ENCODE peak calls at places on chromosomes 5 and 9, in five cellular contexts. V is esophagus squamous epithelium, C is upper lobe of right lung, I is aorta, N is vagina. X is an unnamed sample.

GRCh38 chr5:81136557-81136956 is 96.6 kb upstream of the CKMT2 start:
- DNase-seq in V (no peak), N (no peak), I (no peak), C (no peak), X (no peak)

GRCh38 chr5:80082731-80083114 is 47.6 kb downstream of the THBS4 start:
- DNase-seq in C (peak; percentile 86), N (no peak), V (no peak), I (peak; percentile 78), X (peak; percentile 89)

GRCh38 chr9:109903515-109904138 is 123.6 kb downstream of the PALM2AKAP2 start:
- DNase-seq in I (no peak), V (no peak), N (no peak), C (no peak), X (peak; percentile 73)

GRCh38 chr5:137733011-137733410 is 2.9 kb downstream of the KLHL3 start:
- DNase-seq in I (no peak), C (no peak), V (no peak), N (no peak), X (no peak)

GRCh38 chr5:169300468-169301385 is at the start of gene SLIT3:
- DNase-seq in V (no peak), N (no peak), I (peak; percentile 90), C (peak; percentile 69), X (peak; percentile 83)

GRCh38 chr9:13532407-13532806 is 252.9 kb upstream of the MPDZ start:
- DNase-seq in I (no peak), V (no peak), C (no peak), N (no peak), X (no peak)

GRCh38 chr9:91395553-91396470 is 27.8 kb downstream of the NFIL3 start:
- DNase-seq in I (no peak), C (no peak), N (no peak), V (no peak), X (no peak)

GRCh38 chr5:76547242-76547890 is 75.8 kb downstream of the F2RL2 start:
- DNase-seq in I (no peak), C (no peak), N (no peak), V (no peak), X (no peak)

GRCh38 chr5:76751291-76751690 is 35.4 kb downstream of the F2R start:
- DNase-seq in N (no peak), C (no peak), V (no peak), I (no peak), X (no peak)

GRCh38 chr5:34474573-34475021 is 181.5 kb upstream of the RAI14 start:
- DNase-seq in C (no peak), V (no peak), I (no peak), N (no peak), X (peak; percentile 47)

GRCh38 chr5:133754575-133755169 is 142.3 kb upstream of the FSTL4 start:
- DNase-seq in C (no peak), N (no peak), I (no peak), V (no peak), X (peak; percentile 39)

GRCh38 chr5:42573386-42573785 is 150.1 kb downstream of the GHR start:
- DNase-seq in V (no peak), I (no peak), N (no peak), C (no peak), X (no peak)

GRCh38 chr5:137647401-137647800 is 88.5 kb downstream of the KLHL3 start:
- DNase-seq in C (no peak), V (no peak), N (no peak), I (no peak), X (no peak)

GRCh38 chr5:121797677-121798518 is 53.8 kb upstream of the FTMT start:
- DNase-seq in V (no peak), N (no peak), I (no peak), C (no peak), X (peak; percentile 34)

GRCh38 chr9:32426278-32426939 is 42.0 kb downstream of the ACO1 start:
- DNase-seq in N (no peak), I (no peak), V (no peak), C (peak; percentile 65), X (no peak)

GRCh38 chr5:158754018-158754514 is 345.6 kb downstream of the EBF1 start:
- DNase-seq in N (no peak), I (no peak), C (no peak), V (no peak), X (no peak)
- H3K4me3 ChIP-seq in N (no peak overlapping the region), I (no peak overlapping the region), C (no peak overlapping the region), V (no peak overlapping the region), X (no peak overlapping the region)

GRCh38 chr5:139954462-139954861 is 88.6 kb downstream of the NRG2 start:
- DNase-seq in V (no peak), I (no peak), C (no peak), N (no peak), X (no peak)

GRCh38 chr5:139954022-139954421 is 89.1 kb downstream of the NRG2 start:
- DNase-seq in C (peak; percentile 18), N (no peak), V (no peak), I (no peak), X (no peak)

GRCh38 chr5:139951983-139952382 is 91.1 kb downstream of the NRG2 start:
- DNase-seq in V (no peak), N (no peak), I (no peak), C (no peak), X (no peak)

GRCh38 chr5:139951296-139951924 is 91.7 kb downstream of the NRG2 start:
- DNase-seq in C (peak; percentile 19), I (no peak), N (no peak), V (no peak), X (no peak)

DNA sequence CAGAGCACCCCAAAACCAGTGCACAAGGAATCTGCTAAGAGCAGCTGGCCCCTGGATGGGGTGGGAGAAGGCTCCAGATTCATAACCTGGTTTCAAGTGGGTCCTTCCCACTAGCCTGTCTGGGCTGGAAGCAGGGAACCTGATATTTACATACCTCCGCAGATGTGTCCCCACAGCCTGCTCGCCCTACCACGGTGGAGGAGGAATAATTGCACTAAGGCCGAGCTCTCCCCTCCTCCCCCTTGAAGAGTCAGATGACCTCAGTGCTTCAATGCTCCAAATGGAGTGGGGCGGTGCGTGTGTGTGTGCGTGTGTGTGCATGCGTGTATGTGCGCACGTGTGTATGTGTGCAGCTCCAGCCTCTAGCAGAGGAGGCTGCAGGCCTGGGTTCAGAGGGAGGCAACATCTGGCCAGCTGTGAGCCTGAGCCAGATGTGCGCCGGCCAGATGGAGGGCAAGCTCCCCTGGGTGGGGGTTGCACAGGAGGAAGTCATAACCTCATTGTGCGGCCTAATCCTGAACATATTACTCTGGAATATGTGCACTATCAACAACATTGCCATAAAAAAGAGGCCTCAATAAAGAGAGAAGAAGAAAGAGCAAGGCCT is 90.5 kb downstream of the NRG2 start:
- DNase-seq in V (no peak), C (peak; percentile 28), I (no peak), N (no peak), X (no peak)
- H3K4me1 ChIP-seq in V (no peaks in the 10 kb centered on the region), C (no peaks in the 10 kb centered on the region), I (no peaks in the 10 kb centered on the region), N (no peaks in the 10 kb centered on the region), X (no peaks in the 10 kb centered on the region)

GRCh38 chr9:65409471-65409980 is 124.5 kb upstream of the FOXD4L5 start:
- DNase-seq in C (peak; percentile 52), V (no peak), I (no peak), N (no peak), X (no peak)

GRCh38 chr9:65411336-65411735 is 126.3 kb upstream of the FOXD4L5 start:
- DNase-seq in I (no peak), N (no peak), C (no peak), V (no peak), X (no peak)

GRCh38 chr9:65410926-65411325 is 125.9 kb upstream of the FOXD4L5 start:
- DNase-seq in N (no peak), I (no peak), C (peak; percentile 54), V (no peak), X (no peak)

DNA sequence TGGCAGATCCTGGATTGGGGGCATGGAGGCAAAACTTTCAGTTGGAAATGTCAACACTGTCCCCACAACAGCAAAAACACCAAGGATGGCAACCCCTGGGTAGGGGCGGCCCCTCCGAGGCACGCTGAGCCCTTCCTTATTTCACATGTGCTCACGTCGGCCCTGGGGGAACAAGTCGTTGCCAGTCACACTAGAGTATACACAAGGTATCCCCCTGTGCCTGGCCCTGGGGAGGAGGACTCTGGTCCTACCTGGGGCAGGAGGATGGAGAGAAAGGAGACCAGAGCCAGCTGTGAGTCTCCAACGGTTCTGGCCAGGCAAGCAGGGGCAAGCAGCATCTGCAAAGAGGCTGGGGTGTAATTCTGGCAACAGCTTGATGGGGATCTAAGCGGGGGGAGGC is 126.9 kb upstream of the FOXD4L5 start:
- DNase-seq in C (peak; percentile 43), N (no peak), V (no peak), I (no peak), X (no peak)
- H3K9me3 ChIP-seq in C (no peaks in the 10 kb centered on the region), N (no peaks in the 10 kb centered on the region), V (no peaks in the 10 kb centered on the region), I (no peaks in the 10 kb centered on the region), X (no peaks in the 10 kb centered on the region)

DNA sequence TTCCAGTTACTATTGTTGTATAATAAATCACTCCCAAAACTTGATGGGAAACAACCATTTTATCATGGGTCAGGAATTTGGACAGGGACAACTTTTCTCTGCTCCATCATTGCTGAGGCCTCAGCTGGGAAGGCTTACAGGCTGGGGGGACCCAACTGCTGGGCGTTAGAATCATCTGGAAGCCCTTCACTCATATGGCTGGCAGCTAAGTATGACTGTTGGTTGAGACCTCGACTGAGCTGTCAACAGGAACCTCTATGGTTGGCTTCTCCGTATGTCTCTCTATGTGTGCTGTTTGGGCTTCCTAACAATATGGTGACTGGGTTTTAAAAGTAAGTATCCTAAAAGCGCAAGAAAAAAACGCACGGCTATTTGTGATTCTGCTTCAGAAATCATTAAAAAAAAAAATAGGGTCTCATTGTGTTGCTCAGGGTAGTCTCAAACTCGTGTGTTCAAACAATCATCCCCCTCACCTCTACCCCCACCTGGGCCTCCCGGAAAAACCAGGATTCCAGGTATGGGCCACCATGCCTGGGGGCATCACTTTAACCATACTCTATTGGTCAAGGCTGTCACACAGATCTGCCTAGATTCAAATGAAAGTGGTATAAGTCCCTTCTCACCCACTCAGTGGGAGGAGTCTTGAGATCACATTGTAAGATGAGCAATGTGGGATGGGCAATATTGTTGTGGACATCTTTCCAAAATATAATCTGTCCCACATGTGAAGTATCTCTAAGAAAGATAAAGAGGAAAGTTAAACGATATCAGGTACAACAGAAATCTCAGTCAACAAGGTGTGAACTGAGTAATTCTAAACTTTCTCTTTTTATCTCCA is 15.2 kb downstream of the FNBP1 start:
- DNase-seq in N (no peak), I (no peak), V (no peak), C (no peak), X (no peak)
- H3K4me3 ChIP-seq in N (no peak overlapping the region), I (no peak overlapping the region), V (no peak overlapping the region), C (no peak overlapping the region), X (no peak overlapping the region)

GRCh38 chr5:159051431-159052281 is 48.1 kb downstream of the EBF1 start:
- DNase-seq in N (no peak), I (peak; percentile 80), C (peak; percentile 67), V (no peak), X (no peak)
- H3K4me1 ChIP-seq in N (peaks cover 19% of the 10 kb centered on the region), I (peaks cover 7% of the 10 kb centered on the region), C (peaks cover 4% of the 10 kb centered on the region), V (peaks cover 8% of the 10 kb centered on the region), X (no peaks in the 10 kb centered on the region)

DNA sequence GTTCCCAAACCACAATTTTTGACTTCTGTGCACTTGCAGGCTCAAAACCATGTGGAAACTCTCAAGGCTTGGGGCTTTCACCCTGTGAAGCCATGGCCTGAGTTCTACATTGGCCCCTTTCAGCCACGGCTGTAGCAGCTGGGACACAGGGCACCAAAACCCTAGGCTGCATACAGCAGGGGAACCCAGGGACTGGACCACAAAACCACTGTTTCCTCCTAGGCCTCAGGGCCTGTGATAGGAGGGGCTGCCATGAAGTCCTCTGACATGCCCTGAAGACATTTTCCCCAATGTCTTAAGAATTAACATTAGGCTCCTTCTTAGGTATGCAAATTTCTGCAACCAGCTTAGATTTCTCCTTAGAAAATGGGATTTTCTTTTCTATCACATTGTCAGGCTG is 312.1 kb upstream of the TUSC1 start:
- DNase-seq in N (no peak), V (no peak), C (no peak), I (no peak), X (no peak)
- H3K9me3 ChIP-seq in N (no peaks in the 10 kb centered on the region), V (peaks cover 15% of the 10 kb centered on the region), C (peaks cover 10% of the 10 kb centered on the region), I (no peaks in the 10 kb centered on the region), X (no peaks in the 10 kb centered on the region)

GRCh38 chr9:124665391-124666058 is 105.6 kb downstream of the NR6A1 start:
- DNase-seq in V (no peak), N (no peak), I (no peak), C (no peak), X (no peak)
- H3K4me3 ChIP-seq in V (no peak overlapping the region), N (no peak overlapping the region), I (no peak overlapping the region), C (no peak overlapping the region), X (no peak overlapping the region)